ENCODE peak calls at places on chromosome 4, in four cellular contexts. Y is fibroblast of the conjunctiva; T is activated T-helper 1 cell treated with anti-CD3 and anti-CD28 coated beads, Interleukin-12 subunit alpha, Interleukin-12 subunit beta, Interleukin-2, Interleukin-4 antibody, amounts not matched to agents 30 ng/mL and 10 ng/mL and 1 ng/mL, durations not matched to agents 14 hours and 24 hours and 36 hours; W is T-helper 2 cell. K is an unnamed sample.

GRCh38 chr4:5747746-5748365 is 36.9 kb downstream of the EVC start:
- DNase-seq in Y (peak; percentile 98), T (no peak), W (no peak), K (no peak)

GRCh38 chr4:179624768-179625181 is 2182.5 kb upstream of the AGA start:
- DNase-seq in Y (no peak), T (no peak), W (no peak), K (no peak)

GRCh38 chr4:40749717-40750460 is at the start of gene NSUN7:
- DNase-seq in Y (no peak), T (peak; percentile 10), W (peak; percentile 10), K (peak; percentile 7)

GRCh38 chr4:158783775-158784174 is 14.9 kb downstream of the FNIP2 start:
- DNase-seq in Y (no peak), T (no peak), W (no peak), K (no peak)

GRCh38 chr4:27490747-27491146 is 630.1 kb downstream of the STIM2 start:
- DNase-seq in Y (no peak), T (no peak), W (no peak), K (no peak)

GRCh38 chr4:130636486-130636885 is 1540.5 kb downstream of the C4orf33 start:
- DNase-seq in Y (no peak), T (no peak), W (no peak), K (no peak)

GRCh38 chr4:71270901-71271300 is 67.9 kb upstream of the SLC4A4 start:
- DNase-seq in Y (no peak), T (no peak), W (no peak), K (no peak)

GRCh38 chr4:147682755-147683154 is 1.2 kb downstream of the PRMT9 start:
- DNase-seq in Y (no peak), T (no peak), W (no peak), K (no peak)

GRCh38 chr4:183906736-183907651 is 1.9 kb downstream of the STOX2 start:
- DNase-seq in Y (no peak), T (no peak), W (no peak), K (peak; percentile 57)

GRCh38 chr4:123340381-123340701 is 56.3 kb upstream of the SPRY1 start:
- DNase-seq in Y (peak; percentile 73), T (no peak), W (no peak), K (no peak)

GRCh38 chr4:11589676-11590075 is 161.0 kb upstream of the HS3ST1 start:
- DNase-seq in Y (no peak), T (no peak), W (no peak), K (no peak)

GRCh38 chr4:74777531-74777930 is 16.8 kb downstream of the BTC start:
- DNase-seq in Y (no peak), T (no peak), W (no peak), K (no peak)

GRCh38 chr4:113394730-113395530 is 345.5 kb downstream of the ANK2 start:
- DNase-seq in Y (peak; percentile 83), T (peak; percentile 48), W (peak; percentile 4), K (peak; percentile 63)

GRCh38 chr4:146134761-146135160 is 40.8 kb upstream of the LSM6 start:
- DNase-seq in Y (peak; percentile 34), T (no peak), W (no peak), K (no peak)

GRCh38 chr4:11585506-11585905 is 156.8 kb upstream of the HS3ST1 start:
- DNase-seq in Y (no peak), T (no peak), W (no peak), K (no peak)

GRCh38 chr4:182749768-182750167 is 167.4 kb downstream of the DCTD start:
- DNase-seq in Y (no peak), T (no peak), W (no peak), K (no peak)

GRCh38 chr4:83617371-83618021 is 81.6 kb downstream of the GPAT3 start:
- DNase-seq in Y (no peak), T (no peak), W (no peak), K (no peak)

GRCh38 chr4:114677346-114677979 is 78.9 kb downstream of the UGT8 start:
- DNase-seq in Y (no peak), T (no peak), W (no peak), K (no peak)

GRCh38 chr4:1009647-1010521 is 1.5 kb upstream of the FGFRL1 start:
- DNase-seq in Y (no peak), T (peak; percentile 59), W (peak; percentile 71), K (peak; percentile 76)

GRCh38 chr4:16969696-16970135 is 71.3 kb upstream of the LDB2 start:
- DNase-seq in Y (peak; percentile 63), T (no peak), W (no peak), K (no peak)

GRCh38 chr4:102057122-102057521 is 266.6 kb downstream of the BANK1 start:
- DNase-seq in Y (no peak), T (no peak), W (no peak), K (no peak)

GRCh38 chr4:16083217-16084191 is at the start of gene PROM1:
- DNase-seq in Y (no peak), T (no peak), W (no peak), K (no peak)

GRCh38 chr4:4613641-4614286 is 71.9 kb upstream of the STX18 start:
- DNase-seq in Y (no peak), T (no peak), W (no peak), K (no peak)

GRCh38 chr4:55249476-55249875 is 96.6 kb upstream of the SRD5A3 start:
- DNase-seq in Y (no peak), T (no peak), W (no peak), K (no peak)

GRCh38 chr4:147829401-147830101 is 97.7 kb downstream of the ARHGAP10 start:
- DNase-seq in Y (peak; percentile 85), T (no peak), W (no peak), K (no peak)

GRCh38 chr4:8028884-8029568 is 89.4 kb upstream of the AFAP1 start:
- DNase-seq in Y (no peak), T (no peak), W (no peak), K (no peak)

GRCh38 chr4:165006886-165007285 is 24.9 kb upstream of the TRIM60 start:
- DNase-seq in Y (no peak), T (no peak), W (no peak), K (no peak)

GRCh38 chr4:161256716-161257115 is 907.1 kb downstream of the FSTL5 start:
- DNase-seq in Y (no peak), T (no peak), W (no peak), K (no peak)

GRCh38 chr4:163132469-163133222 is 34.0 kb downstream of the NAF1 start:
- DNase-seq in Y (no peak), T (no peak), W (no peak), K (no peak)

GRCh38 chr4:186726440-186727148 is 2.9 kb upstream of the FAT1 start:
- DNase-seq in Y (no peak), T (no peak), W (no peak), K (peak; percentile 69)

K was measured in head of caudate nucleus.